ENCODE peak calls at places on chromosomes 1 and 21, in six cellular contexts. B is mesenchymal stem cell, K is IMR-90, L is neuronal stem cell, P is H9, C is H1. D is an unnamed sample. For H3K4me1, the result is how much of the 10 kb centered on the place peaks cover.

GRCh38 chr1:51998007-51998406 is 7.5 kb upstream of the RAB3B start:
- DNase-seq in B (no peak), K (no peak), L (no peak), P (peak), C (no peak), D (no peak)

GRCh38 chr1:98793136-98793535 is 131.6 kb downstream of the SNX7 start:
- DNase-seq in B (peak), K (no peak), L (no peak), P (no peak), C (no peak), D (no peak)

GRCh38 chr1:61121631-61122030 is 39.3 kb downstream of the NFIA start:
- DNase-seq in B (no peak), K (no peak), L (no peak), P (no peak), C (no peak), D (no peak)

GRCh38 chr1:206631085-206631509 is 4.2 kb upstream of the DYRK3 start:
- DNase-seq in B (peak), K (peak), L (peak), P (peak), C (peak), D (peak)

GRCh38 chr1:42176902-42177519 is 12.5 kb upstream of the GUCA2A start:
- DNase-seq in B (peak), K (peak), L (peak), P (peak), C (no peak), D (no peak)

GRCh38 chr1:11790880-11791715 is 14.7 kb downstream of the MTHFR start:
- DNase-seq in B (peak), K (peak), L (no peak), P (no peak), C (no peak), D (peak)

GRCh38 chr1:16324456-16324890 is 27.8 kb downstream of the FBXO42 start:
- DNase-seq in B (peak), K (peak), L (no peak), P (no peak), C (no peak), D (no peak)

GRCh38 chr21:29359718-29360117 is 61.0 kb downstream of the BACH1 start:
- DNase-seq in B (no peak), K (peak), L (no peak), P (no peak), C (no peak), D (no peak)

GRCh38 chr1:36322085-36322785 is 1.2 kb downstream of the EVA1B start:
- DNase-seq in B (peak), K (no peak), L (no peak), P (peak), C (peak), D (peak)

GRCh38 chr1:244097523-244098390 is 46.7 kb downstream of the ZBTB18 start:
- DNase-seq in B (no peak), K (peak), L (no peak), P (no peak), C (no peak), D (no peak)

GRCh38 chr1:82392946-82393345 is 592.2 kb downstream of the ADGRL2 start:
- DNase-seq in B (no peak), K (no peak), L (no peak), P (no peak), C (no peak), D (no peak)

GRCh38 chr1:11180342-11180744 is 8.8 kb upstream of the ANGPTL7 start:
- DNase-seq in B (peak), K (peak), L (no peak), P (no peak), C (no peak), D (peak)

GRCh38 chr1:172813330-172813729 is 154.4 kb downstream of the FASLG start:
- DNase-seq in B (no peak), K (no peak), L (no peak), P (no peak), C (no peak), D (no peak)

GRCh38 chr1:21848524-21849174 is 36.6 kb downstream of the LDLRAD2 start:
- DNase-seq in B (no peak), K (no peak), L (no peak), P (no peak), C (no peak), D (no peak)

GRCh38 chr1:156648951-156649350 is 7.0 kb downstream of the BCAN start:
- DNase-seq in B (no peak), K (no peak), L (no peak), P (no peak), C (no peak), D (no peak)

GRCh38 chr1:152410599-152410998 is 3.5 kb downstream of the CRNN start:
- DNase-seq in B (no peak), K (peak), L (no peak), P (no peak), C (no peak), D (no peak)

DNA sequence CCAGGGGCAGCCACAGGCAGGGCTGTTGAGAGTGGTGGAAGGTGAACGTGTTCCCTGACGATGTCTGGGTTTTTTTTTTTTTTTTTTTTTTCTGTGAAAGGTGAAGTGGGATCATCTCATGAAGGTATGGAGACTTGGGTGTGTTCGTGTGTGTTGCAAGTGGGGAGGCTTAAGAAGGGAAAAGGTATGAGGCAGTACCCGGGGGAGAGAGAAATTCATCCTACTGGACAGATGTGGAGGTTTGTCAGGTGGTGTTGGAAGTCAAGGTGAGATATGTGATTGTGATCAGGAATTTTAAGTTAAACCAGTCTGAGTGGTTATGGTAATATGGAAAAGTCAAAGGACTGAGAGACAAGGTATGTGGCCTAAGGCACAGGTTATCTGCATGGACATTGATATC is 5.3 kb downstream of the C1orf115 start:
- DNase-seq in B (no peak), K (no peak), L (no peak), P (no peak), C (no peak), D (peak)
- H4K91ac ChIP-seq in B (no peak), K (no peak), L (no peak), P (no peak), C (no peak), D (no peak)

GRCh38 chr1:204084247-204084772 is 11.4 kb downstream of the SOX13 start:
- DNase-seq in B (no peak), K (no peak), L (no peak), P (peak), C (peak), D (no peak)

GRCh38 chr1:204085876-204086275 is 13.0 kb downstream of the SOX13 start:
- DNase-seq in B (no peak), K (no peak), L (no peak), P (no peak), C (no peak), D (peak)

GRCh38 chr1:204081791-204082513 is 9.0 kb downstream of the SOX13 start:
- DNase-seq in B (no peak), K (no peak), L (no peak), P (no peak), C (no peak), D (no peak)

GRCh38 chr1:204081156-204081790 is 8.4 kb downstream of the SOX13 start:
- DNase-seq in B (peak), K (peak), L (no peak), P (no peak), C (no peak), D (no peak)

GRCh38 chr1:204083491-204083890 is 10.6 kb downstream of the SOX13 start:
- DNase-seq in B (no peak), K (no peak), L (no peak), P (no peak), C (peak), D (no peak)
- H3K4me1 ChIP-seq in B (under half), K (under half), L (half or more), P (under half), C (half or more), D (under half)

GRCh38 chr1:25727026-25727818 is 72.8 kb upstream of the SELENON start:
- DNase-seq in B (no peak), K (peak), L (no peak), P (no peak), C (no peak), D (peak)
- H2AK5ac ChIP-seq in B (no peak), K (peak), L (peak), P (no peak), C (peak), D (no peak)

DNA sequence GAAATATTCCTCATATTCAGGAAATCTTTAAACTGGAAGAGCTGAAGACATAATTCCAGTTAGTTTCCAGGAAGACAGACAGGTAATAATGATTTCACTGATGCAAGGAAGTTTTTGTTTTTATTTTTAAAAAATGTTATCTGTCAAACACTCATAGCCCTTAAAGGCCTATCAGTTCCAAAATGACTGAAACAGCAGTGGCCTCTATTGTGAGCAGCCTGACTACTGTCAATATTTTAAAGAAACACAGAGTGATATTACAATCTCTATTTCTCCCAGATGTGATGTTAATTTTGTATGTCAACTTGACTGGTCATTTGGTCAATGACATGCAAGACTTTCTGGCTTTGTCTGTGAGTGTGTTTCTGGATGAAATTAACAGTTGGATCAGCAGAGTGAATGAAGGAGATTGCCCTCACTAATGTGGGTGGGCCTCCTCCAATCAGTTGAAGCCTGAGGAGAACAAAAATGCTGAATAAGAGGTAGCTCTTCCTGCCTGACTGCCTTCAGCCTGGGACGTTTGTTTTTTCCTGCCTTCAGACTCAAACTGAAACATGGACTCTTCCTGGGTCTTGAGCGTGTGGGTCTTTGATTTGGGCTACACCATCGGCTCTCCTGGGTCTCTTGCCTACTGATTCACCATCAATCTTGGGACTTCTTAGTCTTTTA is 31.3 kb upstream of the SLC30A10 start:
- DNase-seq in B (no peak), K (no peak), L (no peak), P (no peak), C (no peak), D (no peak)
- H4K91ac ChIP-seq in B (no peak), K (no peak), L (no peak), P (no peak), C (no peak), D (no peak)